ENCODE peak calls at places on chromosomes 2 and 18, in eight cellular contexts. One of them, this sample, is unnamed.

GRCh38 chr2:30400151-30400954 is 46.7 kb upstream of the LCLAT1 start:
- DNase-seq in GM06990: no peak
- DNase-seq in CD8-positive, alpha-beta T cell: no peak
- DNase-seq in adrenal gland: no peak
- DNase-seq in uterus: no peak
- DNase-seq in lung: no peak
- DNase-seq in fibroblast of pulmonary artery: no peak
- DNase-seq in cardiac muscle cell: no peak
- DNase-seq in this sample: peak; percentile 92

GRCh38 chr18:75811156-75811555 is 383.7 kb upstream of the SMIM21 start:
- DNase-seq in GM06990: no peak
- DNase-seq in CD8-positive, alpha-beta T cell: no peak
- DNase-seq in adrenal gland: no peak
- DNase-seq in uterus: no peak
- DNase-seq in lung: no peak
- DNase-seq in fibroblast of pulmonary artery: no peak
- DNase-seq in cardiac muscle cell: peak; percentile 1
- DNase-seq in this sample: no peak

GRCh38 chr18:9852266-9853081 is 33.3 kb upstream of the TXNDC2 start:
- DNase-seq in GM06990: no peak
- DNase-seq in CD8-positive, alpha-beta T cell: no peak
- DNase-seq in adrenal gland: no peak
- DNase-seq in uterus: no peak
- DNase-seq in lung: no peak
- DNase-seq in fibroblast of pulmonary artery: no peak
- DNase-seq in cardiac muscle cell: peak; percentile 23
- DNase-seq in this sample: no peak

GRCh38 chr18:48525671-48526070 is 13.2 kb upstream of the CTIF start:
- DNase-seq in GM06990: no peak
- DNase-seq in CD8-positive, alpha-beta T cell: no peak
- DNase-seq in adrenal gland: no peak
- DNase-seq in uterus: no peak
- DNase-seq in lung: no peak
- DNase-seq in fibroblast of pulmonary artery: no peak
- DNase-seq in cardiac muscle cell: no peak
- DNase-seq in this sample: no peak

GRCh38 chr2:217868911-217869334 is 133.9 kb downstream of the TNS1 start:
- DNase-seq in GM06990: no peak
- DNase-seq in CD8-positive, alpha-beta T cell: no peak
- DNase-seq in adrenal gland: peak; percentile 83
- DNase-seq in uterus: peak; percentile 80
- DNase-seq in lung: no peak
- DNase-seq in fibroblast of pulmonary artery: peak; percentile 66
- DNase-seq in cardiac muscle cell: peak; percentile 64
- DNase-seq in this sample: peak; percentile 82

GRCh38 chr18:62073461-62073860 is 113.4 kb downstream of the PIGN start:
- DNase-seq in GM06990: no peak
- DNase-seq in CD8-positive, alpha-beta T cell: no peak
- DNase-seq in adrenal gland: no peak
- DNase-seq in uterus: no peak
- DNase-seq in lung: no peak
- DNase-seq in fibroblast of pulmonary artery: no peak
- DNase-seq in cardiac muscle cell: no peak
- DNase-seq in this sample: no peak

GRCh38 chr2:36698978-36699377 is 2.5 kb downstream of the VIT start:
- DNase-seq in GM06990: no peak
- DNase-seq in CD8-positive, alpha-beta T cell: no peak
- DNase-seq in adrenal gland: no peak
- DNase-seq in uterus: no peak
- DNase-seq in lung: no peak
- DNase-seq in fibroblast of pulmonary artery: peak; percentile 77
- DNase-seq in cardiac muscle cell: peak; percentile 57
- DNase-seq in this sample: peak; percentile 40

GRCh38 chr2:214193943-214194342 is 216.9 kb upstream of the VWC2L start:
- DNase-seq in GM06990: no peak
- DNase-seq in CD8-positive, alpha-beta T cell: no peak
- DNase-seq in adrenal gland: no peak
- DNase-seq in uterus: no peak
- DNase-seq in lung: no peak
- DNase-seq in fibroblast of pulmonary artery: peak; percentile 7
- DNase-seq in cardiac muscle cell: no peak
- DNase-seq in this sample: peak; percentile 72

GRCh38 chr2:69013837-69014796 is 1.1 kb downstream of the ANTXR1 start:
- DNase-seq in GM06990: no peak
- DNase-seq in CD8-positive, alpha-beta T cell: no peak
- DNase-seq in adrenal gland: peak; percentile 49
- DNase-seq in uterus: peak; percentile 28
- DNase-seq in lung: no peak
- DNase-seq in fibroblast of pulmonary artery: peak; percentile 69
- DNase-seq in cardiac muscle cell: peak; percentile 77
- DNase-seq in this sample: peak; percentile 74

GRCh38 chr2:191051825-191052778 is 38.1 kb upstream of the STAT1 start:
- DNase-seq in GM06990: no peak
- DNase-seq in CD8-positive, alpha-beta T cell: no peak
- DNase-seq in adrenal gland: no peak
- DNase-seq in uterus: no peak
- DNase-seq in lung: no peak
- DNase-seq in fibroblast of pulmonary artery: peak; percentile 79
- DNase-seq in cardiac muscle cell: peak; percentile 75
- DNase-seq in this sample: peak; percentile 82

GRCh38 chr2:165933211-165933610 is 20.4 kb downstream of the TTC21B start:
- DNase-seq in GM06990: no peak
- DNase-seq in CD8-positive, alpha-beta T cell: no peak
- DNase-seq in adrenal gland: no peak
- DNase-seq in uterus: no peak
- DNase-seq in lung: no peak
- DNase-seq in fibroblast of pulmonary artery: no peak
- DNase-seq in cardiac muscle cell: no peak
- DNase-seq in this sample: no peak

GRCh38 chr2:47269316-47270232 is 114.5 kb upstream of the STPG4 start:
- DNase-seq in GM06990: no peak
- DNase-seq in CD8-positive, alpha-beta T cell: no peak
- DNase-seq in adrenal gland: peak; percentile 83
- DNase-seq in uterus: peak; percentile 60
- DNase-seq in lung: peak; percentile 68
- DNase-seq in fibroblast of pulmonary artery: peak; percentile 96
- DNase-seq in cardiac muscle cell: peak; percentile 89
- DNase-seq in this sample: peak; percentile 96

GRCh38 chr2:186575302-186575701 is 14.6 kb upstream of the ITGAV start:
- DNase-seq in GM06990: no peak
- DNase-seq in CD8-positive, alpha-beta T cell: no peak
- DNase-seq in adrenal gland: peak; percentile 73
- DNase-seq in uterus: peak; percentile 60
- DNase-seq in lung: no peak
- DNase-seq in fibroblast of pulmonary artery: peak; percentile 99
- DNase-seq in cardiac muscle cell: peak; percentile 99
- DNase-seq in this sample: peak; percentile 99

DNA sequence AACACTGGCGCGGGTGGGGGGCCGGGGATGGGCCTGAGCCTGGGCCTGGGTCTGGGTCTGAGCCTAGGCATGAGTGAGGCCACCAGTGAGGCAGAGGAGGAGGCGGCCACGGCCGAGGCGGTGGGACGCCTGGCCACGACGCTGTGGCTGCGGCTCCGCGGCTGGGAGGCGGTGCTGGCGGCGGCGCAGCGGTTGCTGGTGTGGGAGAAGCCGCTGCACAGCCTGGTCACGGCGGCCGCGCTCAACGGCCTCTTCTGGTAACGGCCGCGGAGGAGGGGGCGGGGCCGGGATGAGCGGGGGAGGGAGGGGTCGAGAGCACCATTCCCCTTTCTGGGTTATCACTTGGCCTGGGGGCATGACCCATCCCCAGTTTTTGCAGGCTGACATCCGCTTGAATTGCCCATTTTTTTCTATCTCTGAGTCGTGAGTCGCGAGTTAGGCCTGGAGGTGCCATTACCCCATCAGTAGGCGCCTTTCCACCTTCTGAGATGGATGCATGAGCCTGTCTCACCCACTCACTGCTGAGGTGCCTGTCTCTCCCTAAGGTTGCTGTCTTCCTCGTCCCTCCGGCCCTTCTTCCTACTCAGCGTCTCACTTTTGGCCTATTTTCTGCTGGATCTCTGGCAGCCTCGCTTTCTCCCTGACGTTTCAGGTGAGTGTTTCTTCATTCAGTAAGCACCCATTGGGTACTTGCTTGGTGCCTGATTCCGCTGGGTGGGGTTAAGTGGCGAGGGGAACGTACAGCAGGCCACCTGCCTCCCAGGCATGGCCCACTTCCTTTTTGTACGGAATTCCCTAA is 501 bp downstream of the RETREG2 start:
- DNase-seq in GM06990: peak; percentile 22
- DNase-seq in CD8-positive, alpha-beta T cell: peak; percentile 51
- DNase-seq in adrenal gland: peak; percentile 67
- DNase-seq in uterus: peak; percentile 49
- DNase-seq in lung: peak; percentile 55
- DNase-seq in fibroblast of pulmonary artery: peak; percentile 23
- DNase-seq in cardiac muscle cell: peak; percentile 47
- DNase-seq in this sample: peak; percentile 19
- TF ChIP-seq CTCF in GM06990: no peak
- TF ChIP-seq CTCF in CD8-positive, alpha-beta T cell: no peak
- TF ChIP-seq CTCF in adrenal gland: no peak
- TF ChIP-seq CTCF in uterus: no peak
- TF ChIP-seq CTCF in lung: no peak
- TF ChIP-seq CTCF in fibroblast of pulmonary artery: no peak
- TF ChIP-seq CTCF in cardiac muscle cell: no peak
- TF ChIP-seq CTCF in this sample: no peak

GRCh38 chr2:205934443-205934842 is 151.5 kb downstream of the INO80D start:
- DNase-seq in GM06990: no peak
- DNase-seq in CD8-positive, alpha-beta T cell: no peak
- DNase-seq in adrenal gland: no peak
- DNase-seq in uterus: no peak
- DNase-seq in lung: no peak
- DNase-seq in fibroblast of pulmonary artery: peak; percentile 22
- DNase-seq in cardiac muscle cell: peak; percentile 9
- DNase-seq in this sample: peak; percentile 2
- TF ChIP-seq CTCF in GM06990: no peak
- TF ChIP-seq CTCF in CD8-positive, alpha-beta T cell: no peak
- TF ChIP-seq CTCF in adrenal gland: no peak
- TF ChIP-seq CTCF in uterus: no peak
- TF ChIP-seq CTCF in lung: no peak
- TF ChIP-seq CTCF in fibroblast of pulmonary artery: peak; percentile 19
- TF ChIP-seq CTCF in cardiac muscle cell: peak; percentile 19
- TF ChIP-seq CTCF in this sample: no peak

GRCh38 chr2:170380267-170380666 is 202.3 kb downstream of the MYO3B start:
- DNase-seq in GM06990: no peak
- DNase-seq in CD8-positive, alpha-beta T cell: no peak
- DNase-seq in adrenal gland: no peak
- DNase-seq in uterus: no peak
- DNase-seq in lung: no peak
- DNase-seq in fibroblast of pulmonary artery: no peak
- DNase-seq in cardiac muscle cell: no peak
- DNase-seq in this sample: no peak

GRCh38 chr2:170381678-170382077 is 203.7 kb downstream of the MYO3B start:
- DNase-seq in GM06990: no peak
- DNase-seq in CD8-positive, alpha-beta T cell: no peak
- DNase-seq in adrenal gland: no peak
- DNase-seq in uterus: no peak
- DNase-seq in lung: no peak
- DNase-seq in fibroblast of pulmonary artery: no peak
- DNase-seq in cardiac muscle cell: no peak
- DNase-seq in this sample: no peak

GRCh38 chr2:170375192-170375591 is 197.2 kb downstream of the MYO3B start:
- DNase-seq in GM06990: no peak
- DNase-seq in CD8-positive, alpha-beta T cell: no peak
- DNase-seq in adrenal gland: no peak
- DNase-seq in uterus: no peak
- DNase-seq in lung: no peak
- DNase-seq in fibroblast of pulmonary artery: no peak
- DNase-seq in cardiac muscle cell: no peak
- DNase-seq in this sample: no peak

DNA sequence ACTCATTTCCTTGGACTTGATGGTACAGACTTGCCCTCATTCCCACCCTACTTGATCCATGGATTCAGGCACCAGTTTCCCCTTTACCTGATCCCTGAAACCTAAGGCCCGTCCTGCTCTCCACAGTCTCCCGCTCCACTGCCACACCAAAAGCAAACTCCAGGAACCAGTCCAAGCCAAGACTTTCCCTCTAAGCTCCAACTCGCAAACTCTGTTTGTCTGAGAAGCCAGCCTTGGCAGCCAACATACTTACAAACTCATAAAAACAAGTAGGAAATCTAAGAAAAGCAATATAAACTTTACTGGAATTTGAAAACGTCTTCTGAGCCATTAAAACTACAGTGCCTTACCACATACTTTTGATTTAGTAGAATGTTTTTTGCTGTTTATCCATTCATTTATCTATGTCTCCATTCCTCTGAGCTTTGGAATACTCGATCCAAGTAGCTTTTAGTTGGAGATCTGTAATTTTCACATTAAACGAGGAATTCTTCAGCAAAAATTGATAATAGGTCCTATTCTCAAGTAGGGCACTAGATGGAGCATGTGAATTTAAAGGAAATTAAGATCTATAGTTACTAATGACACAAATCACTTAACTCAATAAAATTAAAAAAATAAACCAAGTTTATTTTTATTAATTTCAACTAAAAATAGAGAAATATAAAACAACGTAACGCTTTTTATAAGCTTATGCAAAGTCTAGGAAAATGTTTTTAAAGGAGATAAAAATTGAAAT is 199.7 kb downstream of the MYO3B start:
- DNase-seq in GM06990: no peak
- DNase-seq in CD8-positive, alpha-beta T cell: no peak
- DNase-seq in adrenal gland: no peak
- DNase-seq in uterus: no peak
- DNase-seq in lung: no peak
- DNase-seq in fibroblast of pulmonary artery: peak; percentile 2
- DNase-seq in cardiac muscle cell: no peak
- DNase-seq in this sample: peak; percentile 5
- TF ChIP-seq CTCF in GM06990: no peak
- TF ChIP-seq CTCF in CD8-positive, alpha-beta T cell: no peak
- TF ChIP-seq CTCF in adrenal gland: no peak
- TF ChIP-seq CTCF in uterus: no peak
- TF ChIP-seq CTCF in lung: no peak
- TF ChIP-seq CTCF in fibroblast of pulmonary artery: peak; percentile 7
- TF ChIP-seq CTCF in cardiac muscle cell: no peak
- TF ChIP-seq CTCF in this sample: peak; percentile 17

GRCh38 chr18:471701-472100 is 28.8 kb downstream of the COLEC12 start:
- DNase-seq in GM06990: no peak
- DNase-seq in CD8-positive, alpha-beta T cell: no peak
- DNase-seq in adrenal gland: no peak
- DNase-seq in uterus: no peak
- DNase-seq in lung: no peak
- DNase-seq in fibroblast of pulmonary artery: peak; percentile 40
- DNase-seq in cardiac muscle cell: peak; percentile 43
- DNase-seq in this sample: peak; percentile 27

GRCh38 chr18:474416-474815 is 26.1 kb downstream of the COLEC12 start:
- DNase-seq in GM06990: no peak
- DNase-seq in CD8-positive, alpha-beta T cell: no peak
- DNase-seq in adrenal gland: no peak
- DNase-seq in uterus: no peak
- DNase-seq in lung: no peak
- DNase-seq in fibroblast of pulmonary artery: peak; percentile 31
- DNase-seq in cardiac muscle cell: peak; percentile 58
- DNase-seq in this sample: peak; percentile 93

GRCh38 chr18:468841-469796 is 31.4 kb downstream of the COLEC12 start:
- DNase-seq in GM06990: no peak
- DNase-seq in CD8-positive, alpha-beta T cell: no peak
- DNase-seq in adrenal gland: no peak
- DNase-seq in uterus: no peak
- DNase-seq in lung: no peak
- DNase-seq in fibroblast of pulmonary artery: no peak
- DNase-seq in cardiac muscle cell: no peak
- DNase-seq in this sample: no peak

GRCh38 chr18:473687-474265 is 26.7 kb downstream of the COLEC12 start:
- DNase-seq in GM06990: no peak
- DNase-seq in CD8-positive, alpha-beta T cell: no peak
- DNase-seq in adrenal gland: no peak
- DNase-seq in uterus: no peak
- DNase-seq in lung: no peak
- DNase-seq in fibroblast of pulmonary artery: peak; percentile 20
- DNase-seq in cardiac muscle cell: peak; percentile 33
- DNase-seq in this sample: peak; percentile 70

GRCh38 chr18:470661-471501 is 29.6 kb downstream of the COLEC12 start:
- DNase-seq in GM06990: no peak
- DNase-seq in CD8-positive, alpha-beta T cell: no peak
- DNase-seq in adrenal gland: no peak
- DNase-seq in uterus: no peak
- DNase-seq in lung: no peak
- DNase-seq in fibroblast of pulmonary artery: peak; percentile 86
- DNase-seq in cardiac muscle cell: peak; percentile 86
- DNase-seq in this sample: peak; percentile 90
- TF ChIP-seq CTCF in GM06990: no peak
- TF ChIP-seq CTCF in CD8-positive, alpha-beta T cell: no peak
- TF ChIP-seq CTCF in adrenal gland: no peak
- TF ChIP-seq CTCF in uterus: no peak
- TF ChIP-seq CTCF in lung: no peak
- TF ChIP-seq CTCF in fibroblast of pulmonary artery: no peak
- TF ChIP-seq CTCF in cardiac muscle cell: no peak
- TF ChIP-seq CTCF in this sample: no peak

This sample was measured in fibroblast of the aortic adventitia.